ENCODE peak calls at places on chromosomes 4 and X, in seven cellular contexts. C, W, O, G, T, B and Y are unnamed samples.

GRCh38 chr4:67459164-67459563 is 86.1 kb downstream of the CENPC start:
- DNase-seq in O (no peak), C (no peak), B (no peak), G (no peak), T (peak), W (no peak), Y (peak)

GRCh38 chr4:3305610-3306371 is 13.0 kb downstream of the RGS12 start:
- DNase-seq in B (no peak), C (no peak), W (peak), T (peak), G (no peak), O (no peak), Y (no peak)

GRCh38 chr4:183729430-183730328 is 70.6 kb downstream of the TRAPPC11 start:
- DNase-seq in G (no peak), C (peak), B (no peak), O (no peak), W (no peak), T (peak), Y (peak)

GRCh38 chrX:91081873-91082272 is 352.8 kb upstream of the PABPC5 start:
- DNase-seq in C (no peak), O (no peak), W (no peak), G (no peak), B (no peak), T (no peak), Y (no peak)

GRCh38 chrX:10591363-10592036 is 28.9 kb downstream of the MID1 start:
- DNase-seq in W (no peak), G (no peak), B (no peak), T (no peak), C (no peak), O (no peak), Y (no peak)

GRCh38 chr4:102466298-102466697 is 34.9 kb upstream of the NFKB1 start:
- DNase-seq in B (no peak), C (no peak), T (peak), G (no peak), O (no peak), W (peak), Y (peak)

GRCh38 chrX:6184900-6185515 is 43.7 kb downstream of the NLGN4X start:
- DNase-seq in C (no peak), W (no peak), B (no peak), O (no peak), T (no peak), G (no peak), Y (peak)

GRCh38 chr4:8719421-8719820 is 126.9 kb downstream of the CPZ start:
- DNase-seq in T (no peak), G (no peak), B (no peak), O (peak), C (no peak), W (no peak), Y (no peak)

GRCh38 chr4:93184093-93184492 is 644.5 kb upstream of the ATOH1 start:
- DNase-seq in B (no peak), C (no peak), O (no peak), W (no peak), T (no peak), G (no peak), Y (no peak)

GRCh38 chr4:137968956-137969709 is 273.0 kb downstream of the SLC7A11 start:
- DNase-seq in O (no peak), W (no peak), G (no peak), T (peak), B (no peak), C (no peak), Y (peak)

GRCh38 chr4:760616-761015 is 55.0 kb downstream of the PCGF3 start:
- DNase-seq in B (no peak), T (no peak), W (no peak), C (no peak), O (no peak), G (no peak), Y (no peak)

GRCh38 chr4:38133711-38134480 is 173.7 kb downstream of the PTTG2 start:
- DNase-seq in T (no peak), G (no peak), C (no peak), B (no peak), W (no peak), O (no peak), Y (no peak)

GRCh38 chr4:156971623-156972369 is at the start of gene PDGFC:
- DNase-seq in O (peak), G (peak), B (no peak), T (peak), W (peak), C (peak), Y (peak)

GRCh38 chr4:89898304-89898716 is 3.7 kb downstream of the MMRN1 start:
- DNase-seq in O (peak), T (no peak), C (no peak), W (peak), G (no peak), B (no peak), Y (no peak)

GRCh38 chrX:41785685-41786084 is 61.7 kb downstream of the GPR82 start:
- DNase-seq in G (no peak), W (no peak), T (peak), O (no peak), B (no peak), C (no peak), Y (peak)

GRCh38 chr4:11821774-11822430 is 393.2 kb upstream of the HS3ST1 start:
- DNase-seq in O (peak), W (no peak), T (no peak), C (no peak), G (no peak), B (peak), Y (no peak)

GRCh38 chrX:104427693-104428092 is 138.3 kb upstream of the IL1RAPL2 start:
- DNase-seq in O (no peak), C (no peak), T (no peak), B (no peak), G (no peak), W (no peak), Y (no peak)

GRCh38 chrX:150080497-150080896 is 142.2 kb upstream of the EOLA2 start:
- DNase-seq in T (no peak), W (no peak), C (no peak), O (no peak), G (no peak), B (no peak), Y (no peak)

GRCh38 chr4:85222561-85222960 is 252.4 kb upstream of the ARHGAP24 start:
- DNase-seq in T (no peak), W (no peak), O (no peak), B (no peak), G (no peak), C (no peak), Y (no peak)

GRCh38 chr4:14627038-14627437 is 375.2 kb upstream of the CPEB2 start:
- DNase-seq in B (no peak), G (peak), O (no peak), C (no peak), W (no peak), T (no peak), Y (no peak)

GRCh38 chr4:40197879-40198689 is 1.3 kb downstream of the RHOH start:
- DNase-seq in B (no peak), G (no peak), C (no peak), T (no peak), W (no peak), O (no peak), Y (no peak)

GRCh38 chrX:76109654-76110053 is 63.2 kb upstream of the PBDC1 start:
- DNase-seq in O (no peak), B (no peak), T (no peak), C (no peak), G (peak), W (no peak), Y (no peak)

GRCh38 chr4:133868856-133869255 is 332.7 kb downstream of the PABPC4L start:
- DNase-seq in W (no peak), B (no peak), O (no peak), C (no peak), T (no peak), G (no peak), Y (no peak)

GRCh38 chrX:46642145-46642544 is 68.6 kb downstream of the CHST7 start:
- DNase-seq in T (peak), G (peak), O (no peak), W (peak), B (no peak), C (peak), Y (no peak)

GRCh38 chr4:38026138-38026740 is 66.0 kb downstream of the PTTG2 start:
- DNase-seq in C (no peak), W (no peak), O (no peak), T (no peak), G (no peak), B (no peak), Y (no peak)

GRCh38 chrX:78029663-78030062 is 60.2 kb upstream of the PGAM4 start:
- DNase-seq in W (peak), B (no peak), T (peak), O (no peak), G (peak), C (peak), Y (peak)

GRCh38 chrX:80335062-80335830 is 85.0 kb upstream of the TENT5D start:
- DNase-seq in B (no peak), W (no peak), C (no peak), T (no peak), G (peak), O (peak), Y (no peak)

GRCh38 chr4:75995727-75996126 is 5.0 kb upstream of the SDAD1 start:
- DNase-seq in B (no peak), W (peak), C (peak), T (peak), O (no peak), G (peak), Y (peak)

GRCh38 chr4:72900952-72901351 is 168.6 kb downstream of the COX18 start:
- DNase-seq in T (peak), B (no peak), O (no peak), G (no peak), W (no peak), C (no peak), Y (peak)
- H3K4me2 ChIP-seq in T (no peak), B (no peak), O (no peak), G (no peak), W (no peak), C (no peak), Y (no peak)

GRCh38 chrX:32489125-32489524 is 722.2 kb downstream of the DMD start:
- DNase-seq in O (no peak), W (no peak), C (no peak), T (no peak), G (no peak), B (no peak), Y (no peak)

GRCh38 chrX:32480019-32480418 is 731.3 kb downstream of the DMD start:
- DNase-seq in B (no peak), G (no peak), W (no peak), T (peak), O (no peak), C (no peak), Y (no peak)

GRCh38 chrX:32483534-32484136 is 727.7 kb downstream of the DMD start:
- DNase-seq in O (no peak), C (no peak), B (no peak), W (no peak), G (peak), T (no peak), Y (no peak)
- TF ChIP-seq CTCF in O (peak), C (no peak), B (no peak), W (no peak), G (peak), T (peak), Y (peak)

GRCh38 chr4:6633091-6633906 is 7.2 kb upstream of the MRFAP1 start:
- DNase-seq in O (no peak), W (no peak), B (no peak), T (peak), C (peak), G (no peak), Y (no peak)
- H3K9ac ChIP-seq in O (no peak), W (no peak), B (no peak), T (no peak), C (peak), G (no peak), Y (no peak)

GRCh38 chr4:98996056-98996941 is 778 bp downstream of the METAP1 start:
- DNase-seq in T (peak), C (peak), G (peak), O (no peak), W (peak), B (no peak), Y (peak)
- H3K4me2 ChIP-seq in T (peak), C (peak), G (peak), O (peak), W (peak), B (peak), Y (peak)

GRCh38 chr4:88528861-88529260 is 5.3 kb upstream of the PYURF start:
- DNase-seq in C (no peak), B (no peak), W (peak), O (no peak), G (no peak), T (no peak), Y (no peak)
- TF ChIP-seq CTCF in C (no peak), B (no peak), W (no peak), O (no peak), G (peak), T (peak), Y (no peak)

GRCh38 chr4:10732235-10732975 is 47.8 kb upstream of the CLNK start:
- DNase-seq in O (no peak), C (no peak), W (no peak), B (no peak), G (no peak), T (no peak), Y (no peak)
- H3K9ac ChIP-seq in O (no peak), C (no peak), W (no peak), B (no peak), G (no peak), T (no peak), Y (no peak)

DNA sequence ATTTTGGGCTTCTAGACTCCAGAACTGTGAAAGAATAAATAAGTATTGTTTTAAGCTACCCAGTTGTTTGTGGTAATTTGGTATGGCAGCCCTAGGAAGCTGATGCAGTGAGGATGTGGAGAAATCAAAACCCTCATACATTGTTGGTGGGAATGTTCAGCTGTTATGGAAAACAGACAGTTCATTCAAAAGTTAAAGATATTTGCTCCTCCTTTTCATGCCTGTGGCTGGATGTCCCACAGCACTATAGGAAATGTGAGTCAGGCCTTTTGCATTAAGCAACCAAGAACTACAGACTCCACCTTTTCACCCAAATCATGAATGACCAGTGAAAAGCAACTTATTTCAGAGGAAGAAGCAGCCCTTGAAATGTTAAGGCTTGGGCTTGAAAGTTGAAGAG is 6.7 kb downstream of the BBS12 start:
- DNase-seq in O (no peak), T (peak), B (no peak), G (no peak), W (no peak), C (no peak), Y (peak)
- H3K4me2 ChIP-seq in O (no peak), T (peak), B (no peak), G (no peak), W (no peak), C (no peak), Y (no peak)

DNA sequence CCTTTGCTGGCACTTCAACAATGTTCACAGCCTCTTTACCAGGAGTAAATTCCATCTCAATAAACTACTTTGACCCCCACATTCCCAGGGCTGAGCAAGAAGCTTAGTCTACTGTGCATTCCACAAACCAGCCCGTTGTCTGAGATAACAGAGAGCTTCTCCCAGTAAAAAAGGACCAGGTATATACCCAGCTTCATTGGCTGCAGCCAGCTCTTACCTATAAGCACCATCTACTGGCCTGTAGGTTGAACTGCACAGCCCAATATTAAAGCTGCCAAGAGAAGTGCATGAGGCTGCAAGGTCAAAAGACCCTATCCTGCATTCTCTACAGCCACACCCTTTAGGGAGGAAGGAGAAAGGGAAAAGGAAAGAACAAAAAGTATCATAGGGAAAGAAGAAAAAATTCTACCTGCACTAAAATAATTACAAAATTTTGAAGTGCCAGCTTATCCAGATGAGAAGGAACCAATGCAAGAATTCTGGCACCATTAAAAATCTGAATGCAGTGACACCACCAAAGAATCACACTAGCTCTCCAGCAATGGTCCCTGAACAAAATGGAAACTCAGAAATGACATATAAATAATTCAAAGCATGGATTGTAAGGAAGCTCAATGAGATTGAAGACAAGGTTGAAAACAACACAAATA is 45.7 kb upstream of the INTU start:
- DNase-seq in T (peak), W (peak), C (peak), G (peak), B (no peak), O (peak), Y (peak)
- TF ChIP-seq CTCF in T (peak), W (peak), C (peak), G (peak), B (no peak), O (peak), Y (peak)

GRCh38 chr4:54217642-54218486 is 11.2 kb upstream of the PDGFRA start:
- DNase-seq in O (peak), B (no peak), T (peak), W (peak), C (peak), G (peak), Y (peak)
- H3K9ac ChIP-seq in O (no peak), B (no peak), T (peak), W (peak), C (no peak), G (no peak), Y (no peak)